ENCODE peak calls at places on chromosomes 12 and 14, in ten cellular contexts. E is GM13977; Y is pancreas; A is chondrocyte; N is left ventricle myocardium inferior; L is Panc1; M is progenitor cell of endocrine pancreas; X is fibroblast of lung; K is CD8-positive, alpha-beta T cell; W is uterus. G is an unnamed sample.

GRCh38 chr12:132986885-132987225 is 688 bp downstream of the ZNF26 start:
- DNase-seq in M (no peak), Y (no peak), X (peak), K (no peak), E (no peak), N (no peak), L (no peak), A (no peak), W (no peak), G (no peak)

GRCh38 chr12:16238661-16239060 is 38.8 kb downstream of the SLC15A5 start:
- DNase-seq in W (no peak), N (no peak), L (no peak), X (no peak), A (no peak), M (no peak), K (no peak), E (no peak), Y (no peak), G (no peak)

GRCh38 chr12:113056631-113057488 is at the start of gene DTX1:
- DNase-seq in N (peak), W (no peak), Y (peak), L (no peak), K (peak), A (peak), E (peak), M (no peak), X (peak), G (no peak)

GRCh38 chr12:12181516-12181915 is 85.3 kb downstream of the LRP6 start:
- DNase-seq in K (no peak), X (peak), W (no peak), M (no peak), L (no peak), N (no peak), E (no peak), A (no peak), Y (no peak), G (no peak)

GRCh38 chr14:29865299-29865698 is 62.3 kb downstream of the PRKD1 start:
- DNase-seq in K (no peak), L (no peak), Y (no peak), X (peak), N (no peak), W (no peak), M (no peak), A (no peak), E (no peak), G (no peak)

GRCh38 chr12:121590476-121591143 is 9.8 kb upstream of the KDM2B start:
- DNase-seq in N (no peak), Y (no peak), K (peak), W (no peak), A (no peak), X (peak), E (peak), M (no peak), L (no peak), G (no peak)

GRCh38 chr12:89414851-89415250 is 62.5 kb upstream of the DUSP6 start:
- DNase-seq in M (no peak), K (no peak), L (no peak), X (peak), W (no peak), E (no peak), Y (no peak), N (no peak), A (no peak), G (no peak)

GRCh38 chr14:34874386-34875030 is 652 bp downstream of the BAZ1A start:
- DNase-seq in K (peak), W (peak), A (no peak), X (peak), N (peak), E (peak), M (peak), L (no peak), Y (peak), G (peak)

GRCh38 chr12:126772171-126772864 is 1494.7 kb upstream of the TMEM132C start:
- DNase-seq in Y (no peak), N (no peak), X (peak), K (peak), M (no peak), L (no peak), W (no peak), A (no peak), E (peak), G (no peak)

GRCh38 chr14:59918824-59919581 is 941 bp upstream of the LRRC9 start:
- DNase-seq in A (no peak), L (no peak), Y (no peak), E (peak), M (no peak), N (no peak), X (peak), W (no peak), K (no peak), G (peak)

GRCh38 chr12:69057742-69058141 is 124.8 kb upstream of the CPM start:
- DNase-seq in N (no peak), K (no peak), M (no peak), L (no peak), Y (no peak), X (no peak), W (no peak), A (no peak), E (no peak), G (no peak)

GRCh38 chr14:23402296-23403138 is 5.6 kb downstream of the MYH6 start:
- DNase-seq in Y (no peak), E (no peak), K (no peak), A (no peak), L (no peak), W (no peak), N (peak), M (no peak), X (no peak), G (no peak)

GRCh38 chr12:2739832-2740641 is 54.7 kb upstream of the FKBP4 start:
- DNase-seq in M (no peak), W (no peak), K (no peak), L (no peak), X (peak), N (no peak), A (no peak), E (no peak), Y (peak), G (peak)

GRCh38 chr12:93299262-93299846 is 78.4 kb upstream of the NUDT4 start:
- DNase-seq in M (no peak), X (no peak), Y (no peak), A (no peak), N (no peak), K (no peak), E (no peak), L (no peak), W (no peak), G (no peak)

GRCh38 chr14:36657409-36658090 is 4.1 kb upstream of the PAX9 start:
- DNase-seq in W (no peak), K (no peak), L (no peak), X (no peak), M (no peak), A (no peak), E (peak), Y (no peak), N (no peak), G (no peak)

GRCh38 chr12:49548822-49549648 is 10.2 kb downstream of the KCNH3 start:
- DNase-seq in K (peak), M (no peak), W (no peak), A (no peak), Y (no peak), X (peak), N (no peak), E (peak), L (no peak), G (peak)

GRCh38 chr12:16606201-16606849 is 363 bp upstream of the LMO3 start:
- DNase-seq in W (peak), X (peak), K (no peak), M (peak), A (no peak), E (no peak), N (no peak), L (no peak), Y (peak), G (no peak)

GRCh38 chr12:95700316-95700785 is 90.2 kb downstream of the NTN4 start:
- DNase-seq in X (peak), E (peak), Y (no peak), M (no peak), N (no peak), K (no peak), A (no peak), W (no peak), L (no peak), G (no peak)

GRCh38 chr12:69052613-69053408 is 119.8 kb upstream of the CPM start:
- DNase-seq in X (peak), L (no peak), A (no peak), M (no peak), W (no peak), K (no peak), N (no peak), E (no peak), Y (peak), G (no peak)

GRCh38 chr14:101587403-101587998 is 26.2 kb downstream of the DIO3 start:
- DNase-seq in A (no peak), Y (no peak), K (peak), M (no peak), N (peak), W (no peak), E (no peak), L (no peak), X (peak), G (no peak)

GRCh38 chr12:6437586-6437985 is 7.2 kb upstream of the CD27 start:
- DNase-seq in L (no peak), K (no peak), N (no peak), X (no peak), A (no peak), Y (no peak), W (no peak), E (no peak), M (no peak), G (no peak)

GRCh38 chr14:33584698-33585097 is 366.2 kb downstream of the EGLN3 start:
- DNase-seq in L (no peak), N (no peak), W (no peak), M (no peak), Y (no peak), X (no peak), K (no peak), E (no peak), A (no peak), G (no peak)

GRCh38 chr14:75310295-75311059 is 31.8 kb downstream of the FOS start:
- DNase-seq in A (peak), X (peak), Y (peak), K (no peak), L (no peak), W (peak), N (peak), E (no peak), M (no peak), G (peak)

GRCh38 chr12:131205534-131205933 is 251.8 kb downstream of the ADGRD1 start:
- DNase-seq in A (peak), X (no peak), E (peak), W (no peak), L (no peak), N (no peak), K (no peak), Y (no peak), M (no peak), G (no peak)

GRCh38 chr14:76203086-76204001 is 51.6 kb downstream of the GPATCH2L start:
- DNase-seq in K (no peak), W (peak), M (no peak), Y (no peak), L (peak), X (peak), E (peak), N (no peak), A (no peak), G (no peak)

GRCh38 chr14:97704316-97704715 is 907.1 kb downstream of the VRK1 start:
- DNase-seq in Y (no peak), L (no peak), A (no peak), K (no peak), X (no peak), W (no peak), M (no peak), E (no peak), N (no peak), G (no peak)

GRCh38 chr14:54785778-54786160 is 116.9 kb downstream of the GCH1 start:
- DNase-seq in E (no peak), K (no peak), N (no peak), L (no peak), Y (no peak), A (no peak), W (no peak), M (no peak), X (no peak), G (no peak)

GRCh38 chr12:87809916-87810315 is 219.3 kb downstream of the C12orf50 start:
- DNase-seq in X (peak), N (no peak), Y (no peak), M (no peak), L (no peak), A (no peak), W (no peak), E (no peak), K (no peak), G (no peak)

GRCh38 chr14:63727736-63728728 is at the start of gene SGPP1:
- DNase-seq in Y (peak), K (peak), A (no peak), N (peak), M (peak), L (peak), E (peak), W (peak), X (peak), G (peak)

GRCh38 chr14:100979780-100980179 is 76.3 kb upstream of the RTL1 start:
- DNase-seq in X (peak), E (no peak), K (no peak), L (peak), M (no peak), N (no peak), W (no peak), A (no peak), Y (no peak), G (no peak)

GRCh38 chr12:72365151-72365550 is 93.0 kb downstream of the TRHDE start:
- DNase-seq in E (no peak), L (no peak), Y (no peak), M (no peak), N (no peak), K (no peak), W (no peak), A (no peak), X (peak), G (no peak)

GRCh38 chr14:103382375-103382774 is 2.8 kb upstream of the MARK3 start:
- DNase-seq in Y (no peak), K (no peak), X (peak), M (no peak), E (no peak), A (no peak), W (no peak), N (no peak), L (no peak), G (no peak)

GRCh38 chr12:56413392-56413791 is 35.8 kb downstream of the TIMELESS start:
- DNase-seq in E (no peak), N (no peak), L (no peak), A (no peak), X (no peak), W (no peak), Y (peak), M (no peak), K (no peak), G (no peak)

GRCh38 chr12:67720383-67720856 is 71.9 kb downstream of the DYRK2 start:
- DNase-seq in X (peak), A (no peak), N (no peak), Y (no peak), K (no peak), M (no peak), L (no peak), W (peak), E (no peak), G (no peak)

GRCh38 chr12:124774462-124775167 is 89.0 kb downstream of the SCARB1 start:
- DNase-seq in Y (no peak), K (peak), W (peak), N (no peak), E (peak), X (peak), M (no peak), L (no peak), A (no peak), G (no peak)

GRCh38 chr12:106109168-106109910 is 29.4 kb downstream of the NUAK1 start:
- DNase-seq in W (no peak), Y (no peak), A (no peak), X (no peak), E (no peak), N (no peak), K (no peak), L (no peak), M (no peak), G (no peak)
- TF ChIP-seq CTCF in W (no peak), Y (no peak), A (no peak), X (no peak), E (no peak), N (no peak), K (no peak), L (no peak), M (no peak), G (no peak)

GRCh38 chr14:73851567-73852382 is at the start of gene PTGR2:
- DNase-seq in K (peak), X (peak), Y (peak), W (peak), E (peak), N (peak), L (peak), A (peak), M (peak), G (peak)
- TF ChIP-seq CTCF in K (no peak), X (no peak), Y (no peak), W (peak), E (no peak), N (peak), L (no peak), A (peak), M (no peak), G (no peak)

DNA sequence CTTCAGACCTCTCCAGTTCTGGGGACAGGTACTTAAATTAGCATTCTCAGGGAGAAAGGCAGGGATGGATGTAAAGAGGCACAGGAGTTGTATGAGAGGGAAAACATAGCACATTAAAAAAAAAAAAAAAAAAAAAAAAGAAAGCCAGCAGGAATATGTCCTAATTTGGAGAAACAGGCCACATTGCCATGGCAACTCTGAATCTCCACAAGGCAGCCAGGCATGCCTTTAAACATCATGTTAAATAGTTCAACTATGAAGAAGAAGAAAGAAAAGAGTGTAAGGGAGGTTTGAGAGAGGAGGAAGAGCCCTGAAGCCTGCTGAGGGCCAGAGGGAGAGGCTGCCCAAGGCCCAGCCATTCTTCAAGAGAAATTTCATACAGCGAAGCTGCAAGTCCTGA is 145.7 kb downstream of the GRIN2B start:
- DNase-seq in L (no peak), Y (no peak), X (no peak), M (no peak), K (no peak), W (no peak), A (no peak), E (no peak), N (no peak), G (no peak)
- TF ChIP-seq CTCF in L (no peak), Y (no peak), X (no peak), M (no peak), K (no peak), W (no peak), A (no peak), E (no peak), N (no peak), G (no peak)

DNA sequence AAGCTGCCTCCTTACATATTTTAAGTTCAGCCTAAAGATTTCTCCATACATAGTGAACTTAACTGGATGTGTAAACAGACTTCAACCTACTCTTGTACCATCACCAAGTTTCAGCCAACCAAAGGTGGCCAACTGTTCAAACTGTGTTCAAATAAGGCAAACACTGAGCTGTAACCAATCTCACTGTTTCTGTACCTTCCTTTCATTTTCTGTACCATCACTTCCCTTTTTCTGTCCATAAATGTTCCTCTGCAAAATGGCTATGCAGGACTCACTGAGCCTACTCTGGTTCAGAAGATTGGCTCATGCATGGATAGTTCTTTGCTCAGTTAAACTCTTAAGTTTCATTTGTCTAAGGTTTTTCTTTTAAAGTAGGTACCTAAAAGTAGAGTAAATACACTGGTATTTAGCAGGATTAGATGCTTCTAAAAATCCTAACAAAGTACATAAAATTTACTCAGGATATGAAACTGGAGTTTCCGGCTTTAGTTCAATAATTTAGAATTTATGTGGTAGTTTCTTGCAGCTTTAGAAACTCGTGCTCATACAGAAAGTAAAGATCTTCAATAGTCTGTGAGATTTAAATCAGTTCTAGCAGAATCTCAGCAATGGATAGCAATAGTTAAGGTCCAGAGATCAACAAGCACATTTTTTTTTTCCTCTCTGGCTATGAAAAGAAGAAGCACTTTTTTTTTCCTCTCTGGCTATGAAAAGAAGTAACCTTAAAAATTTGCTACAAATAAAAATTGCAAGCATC is 282.0 kb upstream of the PPFIA2 start:
- DNase-seq in W (no peak), M (no peak), N (no peak), E (no peak), L (no peak), K (no peak), A (no peak), X (no peak), Y (no peak), G (no peak)
- TF ChIP-seq CTCF in W (no peak), M (no peak), N (no peak), E (no peak), L (no peak), K (no peak), A (no peak), X (no peak), Y (no peak), G (no peak)

GRCh38 chr14:89899917-89900680 is 54.4 kb downstream of the EFCAB11 start:
- DNase-seq in A (no peak), L (no peak), N (no peak), Y (no peak), E (peak), K (no peak), W (no peak), X (no peak), M (no peak), G (peak)
- TF ChIP-seq CTCF in A (peak), L (peak), N (peak), Y (no peak), E (peak), K (peak), W (peak), X (peak), M (peak), G (peak)

DNA sequence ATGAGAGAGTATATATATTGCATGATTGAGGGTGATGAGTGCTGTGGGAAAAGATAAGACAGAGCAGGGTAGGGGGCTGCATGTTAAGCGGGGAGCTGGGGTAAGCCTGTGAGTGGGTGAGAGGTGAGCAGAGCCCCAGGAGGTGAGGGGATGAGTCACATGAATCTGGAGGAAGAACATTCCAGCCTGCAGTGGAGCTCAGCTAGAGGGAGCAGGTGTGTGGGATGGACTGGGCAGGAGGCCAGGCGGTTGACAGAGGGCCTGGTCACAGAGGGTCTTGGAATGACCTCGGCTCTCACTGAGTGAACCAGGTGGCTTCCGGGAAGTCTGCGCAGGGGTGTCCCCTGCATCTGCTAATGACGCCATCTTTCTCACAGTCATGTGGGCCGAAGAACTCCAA is 44.4 kb downstream of the GIT2 start:
- DNase-seq in Y (peak), A (no peak), W (peak), N (peak), K (no peak), L (no peak), M (no peak), X (peak), E (no peak), G (no peak)
- TF ChIP-seq CTCF in Y (no peak), A (no peak), W (no peak), N (no peak), K (no peak), L (no peak), M (no peak), X (no peak), E (no peak), G (no peak)

G was measured in endothelial cell.